ENCODE peak calls at places on chromosomes 7 and 10, in nine cellular contexts. S is stimulated activated CD4-positive, alpha-beta T cell treated with anti-CD3 and anti-CD28 coated beads, Interleukin-2, amount 100 ng/mL, for 48 hours; R is ovary; Y is Panc1; U is effector memory CD8-positive, alpha-beta T cell; A is WTC11; V is PC-3; L is GM12865; C is posterior vena cava. P is an unnamed sample.

GRCh38 chr10:69684981-69685353 is 54.9 kb downstream of the FAM241B start:
- DNase-seq in U (no peak), R (no peak), L (no peak), V (no peak), A (no peak), C (no peak), S (no peak), Y (no peak), P (no peak)

GRCh38 chr7:86598311-86598710 is 45.4 kb upstream of the GRM3 start:
- DNase-seq in Y (no peak), A (peak), S (no peak), C (no peak), V (peak), L (peak), U (no peak), R (no peak), P (peak)

GRCh38 chr7:7696458-7697119 is 21.8 kb downstream of the RPA3 start:
- DNase-seq in L (no peak), C (no peak), V (peak), Y (peak), S (no peak), A (no peak), U (no peak), R (no peak), P (no peak)

GRCh38 chr7:157619753-157620525 is 283.1 kb downstream of the DNAJB6 start:
- DNase-seq in S (no peak), L (no peak), U (no peak), Y (no peak), R (no peak), V (no peak), A (no peak), C (peak), P (no peak)

GRCh38 chr10:33410860-33411234 is 76.4 kb upstream of the NRP1 start:
- DNase-seq in R (no peak), L (no peak), C (no peak), Y (no peak), U (no peak), S (no peak), V (no peak), A (no peak), P (no peak)

GRCh38 chr10:97915761-97916160 is 66.1 kb downstream of the GOLGA7B start:
- DNase-seq in Y (no peak), V (no peak), C (no peak), U (no peak), S (no peak), R (no peak), A (no peak), L (no peak), P (no peak)

GRCh38 chr10:32332299-32332750 is 14.6 kb downstream of the EPC1 start:
- DNase-seq in Y (no peak), S (peak), V (peak), A (no peak), R (no peak), L (peak), U (peak), C (no peak), P (no peak)

GRCh38 chr7:48285365-48285764 is 114.1 kb downstream of the ABCA13 start:
- DNase-seq in S (no peak), R (no peak), Y (no peak), A (no peak), V (peak), U (no peak), L (no peak), C (no peak), P (no peak)

GRCh38 chr10:95755511-95756004 is 405 bp upstream of the ENTPD1 start:
- DNase-seq in V (peak), S (no peak), Y (no peak), R (no peak), L (peak), U (no peak), A (peak), C (peak), P (no peak)

GRCh38 chr7:110591341-110591740 is 499.6 kb upstream of the LRRN3 start:
- DNase-seq in Y (no peak), S (no peak), R (no peak), V (no peak), L (peak), A (no peak), U (no peak), C (no peak), P (no peak)

GRCh38 chr10:7159517-7159916 is 251.3 kb downstream of the SFMBT2 start:
- DNase-seq in A (no peak), V (no peak), Y (no peak), U (no peak), C (no peak), R (no peak), S (no peak), L (no peak), P (no peak)

GRCh38 chr7:64879800-64880199 is 23.3 kb upstream of the ZNF273 start:
- DNase-seq in U (no peak), S (no peak), R (no peak), A (no peak), L (no peak), V (no peak), C (peak), Y (no peak), P (no peak)

GRCh38 chr7:70764004-70764691 is 367.8 kb upstream of the GALNT17 start:
- DNase-seq in R (no peak), V (no peak), U (peak), Y (no peak), L (peak), A (no peak), S (peak), C (no peak), P (no peak)

GRCh38 chr7:142519077-142519789 is 230.0 kb upstream of the PRSS1 start:
- DNase-seq in R (no peak), A (no peak), L (no peak), Y (no peak), V (no peak), S (no peak), C (no peak), U (no peak), P (no peak)

GRCh38 chr10:93758510-93758885 is 762 bp downstream of the LGI1 start:
- DNase-seq in Y (no peak), A (no peak), S (no peak), C (no peak), R (no peak), U (no peak), V (no peak), L (no peak), P (no peak)

GRCh38 chr10:133209641-133210040 is 20.4 kb upstream of the UTF1 start:
- DNase-seq in V (no peak), C (no peak), R (no peak), Y (no peak), U (no peak), A (no peak), L (no peak), S (no peak), P (no peak)

GRCh38 chr10:28980264-28980663 is 302.9 kb downstream of the BAMBI start:
- DNase-seq in V (no peak), L (no peak), U (no peak), C (no peak), A (no peak), R (no peak), S (no peak), Y (no peak), P (no peak)

GRCh38 chr7:114488696-114489095 is 74.1 kb downstream of the FOXP2 start:
- DNase-seq in A (no peak), L (no peak), Y (no peak), C (no peak), V (no peak), R (no peak), U (no peak), S (no peak), P (no peak)

GRCh38 chr10:102781921-102782542 is 38.3 kb downstream of the WBP1L start:
- DNase-seq in C (peak), U (no peak), Y (no peak), R (peak), A (no peak), S (no peak), V (peak), L (no peak), P (no peak)

GRCh38 chr7:42673951-42674350 is 237.9 kb downstream of the C7orf25 start:
- DNase-seq in U (no peak), Y (no peak), S (no peak), L (no peak), V (no peak), C (no peak), R (no peak), A (no peak), P (no peak)

GRCh38 chr10:91023708-91024438 is 103.0 kb upstream of the ANKRD1 start:
- DNase-seq in S (no peak), Y (no peak), A (no peak), R (no peak), L (no peak), C (no peak), V (no peak), U (no peak), P (no peak)

GRCh38 chr7:116588641-116589594 is 64.1 kb downstream of the CAV1 start:
- DNase-seq in Y (peak), A (no peak), S (no peak), L (peak), U (no peak), C (no peak), V (peak), R (no peak), P (no peak)

GRCh38 chr7:3688842-3689241 is 387.8 kb downstream of the SDK1 start:
- DNase-seq in C (no peak), S (no peak), A (no peak), L (no peak), Y (no peak), V (no peak), R (no peak), U (no peak), P (no peak)